ENCODE peak calls at places on chromosomes 5 and 9, in four cellular contexts. One of them, this sample, is unnamed.

GRCh38 chr5:170757182-170757601 is 26.3 kb upstream of the GABRP start:
- DNase-seq in PC-3: peak
- DNase-seq in OCI-LY7: no peak
- DNase-seq in brain microvascular endothelial cell: peak
- DNase-seq in this sample: peak

GRCh38 chr5:143648696-143649095 is 163.3 kb upstream of the HMHB1 start:
- DNase-seq in PC-3: no peak
- DNase-seq in OCI-LY7: no peak
- DNase-seq in brain microvascular endothelial cell: no peak
- DNase-seq in this sample: no peak

GRCh38 chr9:32589083-32589713 is 16.2 kb upstream of the NDUFB6 start:
- DNase-seq in PC-3: peak
- DNase-seq in OCI-LY7: peak
- DNase-seq in brain microvascular endothelial cell: peak
- DNase-seq in this sample: peak

GRCh38 chr9:98287383-98287782 is 31.9 kb upstream of the TBC1D2 start:
- DNase-seq in PC-3: no peak
- DNase-seq in OCI-LY7: peak
- DNase-seq in brain microvascular endothelial cell: no peak
- DNase-seq in this sample: peak

GRCh38 chr5:117454716-117455212 is 880.1 kb upstream of the SEMA6A start:
- DNase-seq in PC-3: peak
- DNase-seq in OCI-LY7: peak
- DNase-seq in brain microvascular endothelial cell: no peak
- DNase-seq in this sample: peak

GRCh38 chr9:114061830-114062474 is 16.1 kb downstream of the AMBP start:
- DNase-seq in PC-3: no peak
- DNase-seq in OCI-LY7: no peak
- DNase-seq in brain microvascular endothelial cell: no peak
- DNase-seq in this sample: no peak

GRCh38 chr9:15244001-15244441 is 63.0 kb downstream of the TTC39B start:
- DNase-seq in PC-3: no peak
- DNase-seq in OCI-LY7: no peak
- DNase-seq in brain microvascular endothelial cell: peak
- DNase-seq in this sample: peak

GRCh38 chr5:74942622-74943286 is 76.6 kb upstream of the FAM169A start:
- DNase-seq in PC-3: no peak
- DNase-seq in OCI-LY7: no peak
- DNase-seq in brain microvascular endothelial cell: no peak
- DNase-seq in this sample: no peak

GRCh38 chr9:79189511-79189924 is 382.2 kb upstream of the TLE4 start:
- DNase-seq in PC-3: peak
- DNase-seq in OCI-LY7: no peak
- DNase-seq in brain microvascular endothelial cell: peak
- DNase-seq in this sample: peak